ENCODE peak calls at places on chromosome 2, in ten cellular contexts. G is M059J; E is T-helper 1 cell; K is activated CD4-positive, alpha-beta T cell treated with anti-CD3 and anti-CD28 coated beads for 4 hours; Z is adrenal gland; U is SW480; D is occipital lobe; A is right lobe of liver; C is activated CD8-positive, alpha-beta memory T cell treated with anti-CD3 and anti-CD28 coated beads for 24 hours; V is AG09319. T is an unnamed sample.
A peak's percentile ranks its signal among the peaks of the same experiment; 100 is the strongest.

GRCh38 chr2:7108792-7109557 is 191.8 kb downstream of the RNF144A start:
- DNase-seq in G (no peak), E (no peak), K (no peak), Z (no peak), U (no peak), D (no peak), A (no peak), C (peak; percentile 44), V (no peak), T (no peak)

GRCh38 chr2:15943914-15944313 is 3.6 kb downstream of the MYCN start:
- DNase-seq in G (no peak), E (no peak), K (no peak), Z (peak; percentile 26), U (no peak), D (peak; percentile 22), A (no peak), C (no peak), V (no peak), T (no peak)

GRCh38 chr2:209426432-209426831 is 2.6 kb downstream of the MAP2 start:
- DNase-seq in G (peak; percentile 36), E (no peak), K (no peak), Z (no peak), U (peak; percentile 52), D (no peak), A (no peak), C (no peak), V (no peak), T (no peak)

GRCh38 chr2:205868773-205869333 is 186.6 kb downstream of the NRP2 start:
- DNase-seq in G (peak; percentile 92), E (peak; percentile 35), K (no peak), Z (no peak), U (peak; percentile 83), D (no peak), A (no peak), C (no peak), V (no peak), T (peak; percentile 20)

GRCh38 chr2:44850016-44850415 is 91.5 kb upstream of the SIX3 start:
- DNase-seq in G (no peak), E (no peak), K (no peak), Z (no peak), U (no peak), D (no peak), A (no peak), C (no peak), V (no peak), T (no peak)

GRCh38 chr2:10947005-10947440 is 35.3 kb downstream of the KCNF1 start:
- DNase-seq in G (peak; percentile 41), E (no peak), K (no peak), Z (no peak), U (no peak), D (no peak), A (no peak), C (no peak), V (no peak), T (no peak)

GRCh38 chr2:64228126-64228678 is 84.0 kb upstream of the PELI1 start:
- DNase-seq in G (peak; percentile 57), E (peak; percentile 76), K (peak; percentile 53), Z (peak; percentile 71), U (peak; percentile 78), D (peak; percentile 70), A (peak; percentile 90), C (peak; percentile 83), V (no peak), T (peak; percentile 10)

GRCh38 chr2:27805180-27805579 is 33.7 kb downstream of the MRPL33 start:
- DNase-seq in G (no peak), E (no peak), K (no peak), Z (no peak), U (no peak), D (no peak), A (no peak), C (no peak), V (no peak), T (no peak)

GRCh38 chr2:101418704-101419663 is 31.7 kb upstream of the CREG2 start:
- DNase-seq in G (peak; percentile 65), E (peak; percentile 61), K (peak; percentile 75), Z (peak; percentile 33), U (peak; percentile 66), D (no peak), A (no peak), C (peak; percentile 68), V (peak; percentile 39), T (peak; percentile 27)

GRCh38 chr2:100470898-100471514 is 724 bp downstream of the NMS start:
- DNase-seq in G (no peak), E (no peak), K (no peak), Z (peak; percentile 15), U (no peak), D (no peak), A (no peak), C (no peak), V (no peak), T (no peak)

GRCh38 chr2:25570161-25570840 is 103.1 kb downstream of the DTNB start:
- DNase-seq in G (no peak), E (no peak), K (no peak), Z (no peak), U (no peak), D (no peak), A (no peak), C (no peak), V (no peak), T (no peak)

GRCh38 chr2:20672191-20672951 is 5.4 kb downstream of the GDF7 start:
- DNase-seq in G (no peak), E (no peak), K (no peak), Z (no peak), U (no peak), D (no peak), A (no peak), C (no peak), V (no peak), T (no peak)

GRCh38 chr2:167960089-167960747 is 287.2 kb downstream of the STK39 start:
- DNase-seq in G (no peak), E (no peak), K (no peak), Z (no peak), U (no peak), D (no peak), A (no peak), C (no peak), V (no peak), T (no peak)

GRCh38 chr2:172098650-172099471 is 3.8 kb downstream of the DLX2 start:
- DNase-seq in G (peak; percentile 91), E (no peak), K (no peak), Z (no peak), U (peak; percentile 89), D (no peak), A (peak; percentile 61), C (peak; percentile 74), V (no peak), T (no peak)

GRCh38 chr2:101116841-101117552 is 34.2 kb downstream of the TBC1D8 start:
- DNase-seq in G (peak; percentile 20), E (no peak), K (no peak), Z (no peak), U (no peak), D (no peak), A (peak; percentile 69), C (no peak), V (no peak), T (no peak)

GRCh38 chr2:218745160-218745558 is 34.5 kb downstream of the TTLL4 start:
- DNase-seq in G (no peak), E (no peak), K (no peak), Z (peak; percentile 37), U (no peak), D (no peak), A (no peak), C (peak; percentile 44), V (no peak), T (no peak)

GRCh38 chr2:237591021-237591370 is 462 bp upstream of the RAB17 start:
- DNase-seq in G (peak; percentile 30), E (no peak), K (no peak), Z (peak; percentile 48), U (peak; percentile 85), D (no peak), A (peak; percentile 79), C (no peak), V (no peak), T (no peak)

GRCh38 chr2:287471-287885 is 413 bp downstream of the ALKAL2 start:
- DNase-seq in G (no peak), E (no peak), K (no peak), Z (peak; percentile 49), U (no peak), D (no peak), A (peak; percentile 39), C (no peak), V (no peak), T (no peak)

GRCh38 chr2:143701785-143702184 is 572.6 kb downstream of the ARHGAP15 start:
- DNase-seq in G (no peak), E (no peak), K (no peak), Z (no peak), U (no peak), D (no peak), A (no peak), C (no peak), V (no peak), T (no peak)

GRCh38 chr2:47656715-47657600 is 126.0 kb upstream of the MSH6 start:
- DNase-seq in G (peak; percentile 76), E (no peak), K (no peak), Z (no peak), U (no peak), D (no peak), A (no peak), C (no peak), V (no peak), T (no peak)

GRCh38 chr2:16160281-16161084 is 220.1 kb downstream of the MYCN start:
- DNase-seq in G (no peak), E (no peak), K (no peak), Z (no peak), U (no peak), D (no peak), A (no peak), C (no peak), V (no peak), T (no peak)

GRCh38 chr2:88832256-88832991 is 141.0 kb downstream of the RPIA start:
- DNase-seq in G (no peak), E (no peak), K (no peak), Z (no peak), U (no peak), D (no peak), A (no peak), C (no peak), V (no peak), T (no peak)

GRCh38 chr2:23412556-23413155 is 27.7 kb downstream of the KLHL29 start:
- DNase-seq in G (peak; percentile 65), E (no peak), K (no peak), Z (no peak), U (no peak), D (no peak), A (no peak), C (no peak), V (peak; percentile 10), T (no peak)

GRCh38 chr2:178298785-178299212 is 104.5 kb downstream of the OSBPL6 start:
- DNase-seq in G (peak; percentile 45), E (no peak), K (no peak), Z (no peak), U (no peak), D (no peak), A (no peak), C (no peak), V (no peak), T (no peak)

GRCh38 chr2:203690110-203691047 is 16.1 kb upstream of the CD28 start:
- DNase-seq in G (no peak), E (no peak), K (no peak), Z (no peak), U (no peak), D (no peak), A (no peak), C (no peak), V (no peak), T (no peak)

GRCh38 chr2:157875720-157876065 is 437 bp downstream of the ACVR1 start:
- DNase-seq in G (peak; percentile 20), E (no peak), K (no peak), Z (peak; percentile 27), U (no peak), D (no peak), A (peak; percentile 70), C (no peak), V (no peak), T (no peak)

T was measured in AG04450.